ENCODE peak calls at places on chromosomes 2 and 18, in nine cellular contexts. N, D, Q, T, A, M, L, I and V are unnamed samples.

GRCh38 chr2:171227066-171227782 is 66.5 kb upstream of the TLK1 start:
- DNase-seq in L (no peak), D (no peak), N (no peak), Q (no peak), A (no peak), I (no peak), T (no peak), M (no peak), V (no peak)

GRCh38 chr18:30811580-30811979 is 231.0 kb downstream of the DSC3 start:
- DNase-seq in M (no peak), D (no peak), A (no peak), N (no peak), Q (no peak), T (no peak), L (no peak), I (no peak), V (no peak)

GRCh38 chr2:235217814-235218213 is 266.0 kb downstream of the SH3BP4 start:
- DNase-seq in T (no peak), I (no peak), N (no peak), Q (no peak), A (no peak), L (no peak), D (no peak), M (no peak), V (no peak)

GRCh38 chr2:40544072-40544471 is 92.2 kb upstream of the SLC8A1 start:
- DNase-seq in A (no peak), T (no peak), D (no peak), N (no peak), L (no peak), Q (no peak), M (no peak), I (no peak), V (no peak)

GRCh38 chr2:70123051-70123828 is 36.0 kb downstream of the PCBP1 start:
- DNase-seq in T (no peak), M (no peak), L (no peak), N (peak; percentile 43), I (peak; percentile 41), A (no peak), Q (no peak), D (no peak), V (peak; percentile 86)

GRCh38 chr2:236653863-236654262 is 84.2 kb downstream of the ACKR3 start:
- DNase-seq in T (no peak), N (no peak), M (no peak), D (no peak), Q (no peak), L (no peak), I (no peak), A (no peak), V (no peak)

GRCh38 chr2:165274698-165275097 is 35.5 kb downstream of the SCN2A start:
- DNase-seq in A (no peak), N (no peak), M (no peak), Q (no peak), I (peak; percentile 76), D (no peak), T (no peak), L (no peak), V (no peak)

GRCh38 chr2:79138385-79138784 is 18.1 kb downstream of the REG1A start:
- DNase-seq in A (no peak), T (no peak), N (no peak), M (no peak), L (no peak), Q (no peak), D (no peak), I (no peak), V (no peak)

GRCh38 chr2:222000326-222000725 is 298.5 kb downstream of the PAX3 start:
- DNase-seq in T (no peak), L (no peak), I (no peak), D (no peak), M (no peak), Q (peak; percentile 39), A (no peak), N (no peak), V (no peak)

GRCh38 chr2:225326969-225327368 is 72.5 kb upstream of the NYAP2 start:
- DNase-seq in L (no peak), A (no peak), I (no peak), T (no peak), N (no peak), M (no peak), Q (no peak), D (no peak), V (no peak)

GRCh38 chr2:65164379-65165023 is 34.6 kb upstream of the RAB1A start:
- DNase-seq in D (no peak), I (no peak), M (no peak), T (no peak), N (no peak), L (no peak), Q (no peak), A (no peak), V (no peak)

GRCh38 chr18:69757733-69758132 is 189.9 kb downstream of the CD226 start:
- DNase-seq in T (no peak), I (no peak), Q (no peak), N (no peak), D (no peak), A (no peak), L (no peak), M (no peak), V (no peak)

GRCh38 chr2:107582487-107582886 is 244.2 kb upstream of the RGPD4 start:
- DNase-seq in N (no peak), M (no peak), I (no peak), Q (no peak), L (no peak), T (no peak), D (no peak), A (no peak), V (no peak)

GRCh38 chr2:233418761-233419625 is 64.7 kb downstream of the DGKD start:
- DNase-seq in A (no peak), N (no peak), I (no peak), M (peak; percentile 38), T (no peak), D (peak; percentile 97), Q (peak; percentile 35), L (peak; percentile 89), V (no peak)

GRCh38 chr2:218517434-218518206 is 50.5 kb downstream of the USP37 start:
- DNase-seq in L (no peak), I (no peak), A (no peak), M (no peak), Q (no peak), T (no peak), D (no peak), N (no peak), V (no peak)

GRCh38 chr18:60075477-60075876 is 175.7 kb downstream of the PMAIP1 start:
- DNase-seq in N (no peak), T (no peak), A (no peak), L (no peak), M (no peak), D (no peak), Q (no peak), I (no peak), V (no peak)

GRCh38 chr18:44733754-44734465 is 53.2 kb downstream of the SETBP1 start:
- DNase-seq in N (no peak), Q (no peak), T (no peak), L (no peak), M (no peak), D (no peak), I (no peak), A (no peak), V (no peak)

GRCh38 chr2:111221701-111222100 is 101.0 kb downstream of the BCL2L11 start:
- DNase-seq in N (no peak), M (no peak), L (peak; percentile 53), D (no peak), Q (no peak), T (no peak), A (no peak), I (peak; percentile 21), V (no peak)

GRCh38 chr2:211468881-211469280 is 912.5 kb downstream of the CPS1 start:
- DNase-seq in D (no peak), Q (no peak), M (no peak), I (no peak), N (peak; percentile 26), L (no peak), A (no peak), T (no peak), V (no peak)

GRCh38 chr2:163951312-163951711 is 215.5 kb upstream of the FIGN start:
- DNase-seq in L (no peak), N (no peak), I (no peak), D (no peak), M (no peak), A (no peak), Q (no peak), T (no peak), V (no peak)

GRCh38 chr18:12657048-12657848 is 659 bp downstream of the SPIRE1 start:
- DNase-seq in N (peak; percentile 66), I (peak; percentile 34), L (no peak), M (no peak), A (no peak), Q (peak; percentile 36), D (peak; percentile 64), T (no peak), V (peak; percentile 25)

GRCh38 chr2:209323738-209324137 is 100.1 kb upstream of the MAP2 start:
- DNase-seq in M (no peak), N (no peak), I (no peak), T (peak; percentile 63), Q (no peak), A (no peak), L (no peak), D (no peak), V (no peak)

GRCh38 chr2:133790706-133791105 is 222.4 kb upstream of the NCKAP5 start:
- DNase-seq in N (no peak), A (no peak), M (no peak), I (no peak), D (peak; percentile 21), L (no peak), T (no peak), Q (no peak), V (no peak)

GRCh38 chr2:71700880-71701397 is 247.6 kb downstream of the DYSF start:
- DNase-seq in I (no peak), T (no peak), L (peak; percentile 27), D (no peak), N (no peak), Q (no peak), A (no peak), M (no peak), V (no peak)

GRCh38 chr18:21894619-21895367 is 154.2 kb downstream of the MIB1 start:
- DNase-seq in A (no peak), T (no peak), L (no peak), N (no peak), Q (no peak), M (no peak), D (no peak), I (peak; percentile 69), V (no peak)

GRCh38 chr2:134402385-134402784 is 148.5 kb downstream of the MGAT5 start:
- DNase-seq in I (no peak), M (no peak), T (no peak), A (no peak), D (peak; percentile 74), Q (no peak), L (no peak), N (no peak), V (no peak)

GRCh38 chr2:33071591-33071990 is 124.8 kb downstream of the LTBP1 start:
- DNase-seq in D (no peak), T (no peak), Q (no peak), A (no peak), L (no peak), N (no peak), M (no peak), I (no peak), V (no peak)

GRCh38 chr2:214587442-214587841 is 176.6 kb downstream of the VWC2L start:
- DNase-seq in A (no peak), M (no peak), Q (no peak), L (no peak), N (peak; percentile 38), T (peak; percentile 23), I (no peak), D (no peak), V (peak; percentile 49)